ENCODE peak calls at places on chromosomes 12 and 14, in seven cellular contexts. B, J, V, X, H, T and A are unnamed samples.

GRCh38 chr12:43241971-43242370 is 310.0 kb downstream of the ADAMTS20 start:
- DNase-seq in X (no peak), J (no peak), V (peak), T (no peak), H (no peak), B (no peak), A (no peak)

GRCh38 chr14:93716002-93716401 is 72.3 kb downstream of the PRIMA1 start:
- DNase-seq in T (no peak), J (no peak), V (no peak), H (no peak), X (no peak), B (peak), A (no peak)

GRCh38 chr12:125093681-125094025 is 28.4 kb downstream of the AACS start:
- DNase-seq in J (no peak), H (no peak), V (no peak), T (no peak), B (no peak), X (no peak), A (no peak)

GRCh38 chr14:89720741-89721315 is 233.7 kb downstream of the EFCAB11 start:
- DNase-seq in H (no peak), J (peak), X (peak), V (no peak), B (peak), T (no peak), A (peak)

GRCh38 chr12:31339831-31340622 is 14.1 kb upstream of the SINHCAF start:
- DNase-seq in H (no peak), X (no peak), V (no peak), J (no peak), B (no peak), T (no peak), A (no peak)

GRCh38 chr12:74365178-74365964 is 172.3 kb upstream of the ATXN7L3B start:
- DNase-seq in X (no peak), J (no peak), B (no peak), H (no peak), T (peak), V (peak), A (no peak)

GRCh38 chr14:68464716-68465115 is 328.2 kb downstream of the ZFP36L1 start:
- DNase-seq in J (no peak), H (no peak), B (no peak), T (no peak), V (no peak), X (no peak), A (no peak)

GRCh38 chr12:26017484-26018211 is 59.2 kb downstream of the RASSF8 start:
- DNase-seq in H (no peak), B (peak), X (peak), J (no peak), T (peak), V (peak), A (no peak)

GRCh38 chr14:99955826-99956455 is 109.3 kb upstream of the EVL start:
- DNase-seq in X (no peak), B (no peak), J (no peak), T (no peak), V (no peak), H (no peak), A (no peak)

GRCh38 chr12:5798242-5799015 is 146.6 kb downstream of the ANO2 start:
- DNase-seq in H (no peak), T (no peak), J (no peak), V (no peak), X (no peak), B (no peak), A (no peak)

GRCh38 chr12:5794156-5794555 is 150.9 kb downstream of the ANO2 start:
- DNase-seq in B (no peak), H (no peak), V (no peak), J (no peak), T (no peak), X (no peak), A (no peak)

GRCh38 chr12:5797661-5798060 is 147.4 kb downstream of the ANO2 start:
- DNase-seq in J (no peak), X (no peak), V (no peak), H (no peak), B (no peak), T (no peak), A (no peak)

GRCh38 chr12:5792350-5792749 is 152.7 kb downstream of the ANO2 start:
- DNase-seq in H (no peak), J (no peak), V (no peak), X (no peak), B (no peak), T (no peak), A (no peak)

DNA sequence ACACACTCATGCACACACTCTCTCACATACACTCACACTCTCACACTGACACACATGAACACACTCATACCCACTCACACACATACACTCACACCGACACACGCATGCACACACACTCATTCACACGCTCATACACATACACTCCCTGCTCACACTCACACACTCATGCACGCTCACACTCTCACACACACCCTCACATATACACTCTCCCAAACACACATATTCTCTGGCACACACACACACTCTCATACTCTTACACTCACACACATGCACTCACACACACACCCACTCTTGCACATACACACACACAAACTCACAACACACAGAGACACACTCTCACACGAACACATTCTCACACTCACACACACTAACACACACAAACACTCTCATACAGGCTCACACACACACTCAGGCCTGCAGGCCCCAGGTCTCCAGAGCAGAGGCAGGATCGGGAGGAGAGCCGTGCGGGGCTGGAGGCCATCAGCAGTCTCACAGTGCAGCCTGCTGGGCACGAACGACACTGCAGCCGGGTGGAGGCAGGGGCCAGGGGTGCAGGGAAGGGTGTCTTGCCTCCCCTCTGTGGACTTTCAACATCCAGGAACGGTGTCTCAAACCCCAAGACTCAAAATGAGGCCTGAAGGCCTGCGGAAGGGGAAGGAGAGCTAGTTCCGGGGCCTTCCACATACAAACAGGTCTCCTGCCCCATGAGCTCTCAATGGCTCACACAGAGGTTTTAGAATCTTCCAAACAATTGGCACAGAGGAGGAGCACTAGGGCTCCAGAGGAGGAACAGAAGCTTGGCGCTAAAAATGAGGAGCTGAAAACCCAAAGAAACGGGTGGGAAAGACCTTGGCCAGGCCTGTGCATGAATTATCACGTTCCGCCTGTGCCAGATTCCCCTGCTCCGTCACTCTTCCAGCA is 148.6 kb downstream of the ANO2 start:
- DNase-seq in T (peak), H (no peak), V (peak), X (peak), B (peak), J (peak), A (no peak)
- TF ChIP-seq CTCF in T (peak), H (peak), V (peak), X (peak), B (peak), J (peak), A (no peak)

DNA sequence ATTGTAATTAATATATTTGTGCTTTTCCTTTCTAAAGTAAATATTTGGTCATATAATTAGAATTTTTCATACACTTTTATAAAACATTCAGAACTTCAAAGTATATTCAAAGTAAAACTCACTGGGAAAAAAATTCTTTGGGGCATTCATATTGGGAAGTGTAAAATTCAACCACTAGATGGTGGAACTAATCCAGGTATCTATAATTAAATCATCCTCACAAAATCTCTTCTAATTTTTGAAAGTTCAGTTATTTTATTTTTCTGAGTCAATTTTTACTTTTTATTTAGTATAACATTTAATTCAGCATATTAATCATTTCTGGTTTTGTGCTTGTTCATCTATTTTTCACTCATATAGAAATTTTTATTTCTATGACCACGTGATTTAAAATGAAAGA is 81.0 kb downstream of the NTS start:
- DNase-seq in V (peak), X (no peak), H (no peak), T (no peak), J (no peak), B (no peak), A (no peak)
- TF ChIP-seq CTCF in V (peak), X (no peak), H (no peak), T (peak), J (no peak), B (no peak), A (no peak)

GRCh38 chr12:28237423-28237822 is 47.2 kb downstream of the CCDC91 start:
- DNase-seq in J (no peak), T (no peak), B (no peak), H (no peak), X (no peak), V (peak), A (no peak)
- TF ChIP-seq CTCF in J (no peak), T (no peak), B (no peak), H (no peak), X (no peak), V (peak), A (no peak)

DNA sequence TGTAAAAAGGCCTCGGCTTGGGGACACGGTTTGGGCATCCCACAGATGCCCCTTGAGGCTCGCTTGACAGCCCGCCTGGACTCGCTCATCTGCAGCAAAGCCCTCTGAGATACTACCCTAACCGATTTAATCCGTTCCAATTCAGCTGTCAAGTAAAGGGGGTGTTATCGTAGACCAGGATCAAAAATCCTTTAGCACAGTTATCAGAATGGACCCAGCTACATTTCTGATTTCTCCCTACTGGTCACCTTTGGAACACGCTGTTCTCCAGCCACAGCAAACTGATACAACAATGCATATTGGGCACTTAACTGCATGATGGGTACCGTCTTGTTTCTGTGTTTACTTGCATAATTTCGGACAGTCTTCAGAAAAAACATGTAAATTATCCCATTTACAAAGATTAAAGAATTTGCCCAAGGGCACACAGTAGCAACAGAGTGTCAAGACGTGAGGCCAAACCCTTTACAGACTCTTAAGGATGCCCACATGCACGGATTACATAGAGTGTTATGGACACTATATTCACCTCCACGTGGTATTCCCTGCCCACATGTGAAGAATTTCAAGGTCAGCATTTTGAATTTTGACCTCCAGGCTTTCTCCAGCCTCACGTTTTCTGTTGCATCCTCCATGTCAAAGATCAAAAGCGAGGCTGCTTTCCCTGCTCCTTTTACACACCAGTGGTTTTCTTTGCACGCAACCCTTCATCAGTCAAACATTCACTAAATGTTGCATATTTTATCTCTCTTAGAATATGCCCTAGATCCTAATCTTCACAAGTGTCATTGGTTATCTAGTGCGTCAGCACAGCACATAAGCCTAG is 3.2 kb upstream of the DUSP6 start:
- DNase-seq in H (no peak), J (no peak), T (no peak), V (no peak), B (no peak), X (no peak), A (no peak)
- TF ChIP-seq CTCF in H (no peak), J (peak), T (peak), V (no peak), B (no peak), X (no peak), A (no peak)